ENCODE peak calls at places on chromosome 19, in seven cellular contexts. One of them, this sample, is unnamed.

GRCh38 chr19:8208710-8209110 is 460 bp upstream of the CERS4 start:
- DNase-seq in pancreas: no peak
- DNase-seq in transverse colon: no peak
- DNase-seq in endodermal cell: no peak
- DNase-seq in kidney epithelial cell: no peak
- DNase-seq in body of pancreas: no peak
- DNase-seq in iPS DF 6.9: no peak
- DNase-seq in this sample: no peak

GRCh38 chr19:48321372-48321621 is 4.1 kb upstream of the EMP3 start:
- DNase-seq in kidney epithelial cell: peak; percentile 65
- DNase-seq in body of pancreas: peak; percentile 98
- DNase-seq in iPS DF 6.9: no peak
- DNase-seq in transverse colon: peak; percentile 100
- DNase-seq in pancreas: peak; percentile 99
- DNase-seq in endodermal cell: peak; percentile 100
- DNase-seq in this sample: peak; percentile 99

GRCh38 chr19:1354496-1355257 is 29.0 kb upstream of the NDUFS7 start:
- DNase-seq in transverse colon: peak; percentile 93
- DNase-seq in body of pancreas: peak; percentile 93
- DNase-seq in iPS DF 6.9: peak; percentile 81
- DNase-seq in endodermal cell: peak; percentile 96
- DNase-seq in pancreas: peak; percentile 96
- DNase-seq in kidney epithelial cell: no peak
- DNase-seq in this sample: peak; percentile 99

GRCh38 chr19:11349171-11349570 is 2.9 kb downstream of the CCDC159 start:
- DNase-seq in kidney epithelial cell: no peak
- DNase-seq in endodermal cell: no peak
- DNase-seq in body of pancreas: no peak
- DNase-seq in pancreas: no peak
- DNase-seq in transverse colon: no peak
- DNase-seq in iPS DF 6.9: no peak
- DNase-seq in this sample: no peak

GRCh38 chr19:20503536-20503935 is 62.0 kb downstream of the ZNF737 start:
- DNase-seq in iPS DF 6.9: no peak
- DNase-seq in pancreas: no peak
- DNase-seq in kidney epithelial cell: no peak
- DNase-seq in body of pancreas: peak; percentile 21
- DNase-seq in endodermal cell: no peak
- DNase-seq in transverse colon: no peak
- DNase-seq in this sample: no peak

GRCh38 chr19:44649578-44650145 is 6.0 kb downstream of the PVR start:
- DNase-seq in transverse colon: no peak
- DNase-seq in endodermal cell: no peak
- DNase-seq in kidney epithelial cell: no peak
- DNase-seq in body of pancreas: peak; percentile 37
- DNase-seq in iPS DF 6.9: no peak
- DNase-seq in pancreas: peak; percentile 46
- DNase-seq in this sample: no peak

GRCh38 chr19:51461723-51462161 is 3.5 kb upstream of the SIGLEC8 start:
- DNase-seq in pancreas: no peak
- DNase-seq in body of pancreas: no peak
- DNase-seq in iPS DF 6.9: no peak
- DNase-seq in kidney epithelial cell: no peak
- DNase-seq in endodermal cell: no peak
- DNase-seq in transverse colon: peak; percentile 16
- DNase-seq in this sample: no peak

GRCh38 chr19:11814707-11815050 is 606 bp downstream of the ZNF440 start:
- DNase-seq in endodermal cell: no peak
- DNase-seq in body of pancreas: no peak
- DNase-seq in kidney epithelial cell: no peak
- DNase-seq in transverse colon: peak; percentile 24
- DNase-seq in pancreas: no peak
- DNase-seq in iPS DF 6.9: no peak
- DNase-seq in this sample: no peak

GRCh38 chr19:32824906-32825608 is 44.5 kb downstream of the SLC7A9 start:
- DNase-seq in endodermal cell: no peak
- DNase-seq in transverse colon: no peak
- DNase-seq in kidney epithelial cell: no peak
- DNase-seq in body of pancreas: no peak
- DNase-seq in pancreas: no peak
- DNase-seq in iPS DF 6.9: no peak
- DNase-seq in this sample: no peak

GRCh38 chr19:44597131-44597491 is 16.3 kb upstream of the IGSF23 start:
- DNase-seq in pancreas: no peak
- DNase-seq in transverse colon: no peak
- DNase-seq in kidney epithelial cell: no peak
- DNase-seq in endodermal cell: no peak
- DNase-seq in iPS DF 6.9: no peak
- DNase-seq in body of pancreas: no peak
- DNase-seq in this sample: no peak

GRCh38 chr19:51702754-51703654 is 9.9 kb downstream of the SPACA6 start:
- DNase-seq in pancreas: no peak
- DNase-seq in body of pancreas: peak; percentile 70
- DNase-seq in iPS DF 6.9: peak; percentile 48
- DNase-seq in transverse colon: peak; percentile 70
- DNase-seq in kidney epithelial cell: no peak
- DNase-seq in endodermal cell: peak; percentile 92
- DNase-seq in this sample: peak; percentile 89

GRCh38 chr19:32294871-32295438 is 50.5 kb upstream of the ZNF507 start:
- DNase-seq in body of pancreas: no peak
- DNase-seq in kidney epithelial cell: no peak
- DNase-seq in endodermal cell: no peak
- DNase-seq in iPS DF 6.9: no peak
- DNase-seq in pancreas: no peak
- DNase-seq in transverse colon: no peak
- DNase-seq in this sample: no peak

GRCh38 chr19:21202865-21203494 is 61.1 kb downstream of the ZNF431 start:
- DNase-seq in body of pancreas: peak; percentile 20
- DNase-seq in transverse colon: no peak
- DNase-seq in pancreas: no peak
- DNase-seq in kidney epithelial cell: no peak
- DNase-seq in endodermal cell: peak; percentile 75
- DNase-seq in iPS DF 6.9: peak; percentile 74
- DNase-seq in this sample: peak; percentile 54

GRCh38 chr19:12166596-12166995 is 3.7 kb downstream of the ZNF136 start:
- DNase-seq in kidney epithelial cell: no peak
- DNase-seq in transverse colon: no peak
- DNase-seq in endodermal cell: no peak
- DNase-seq in iPS DF 6.9: no peak
- DNase-seq in body of pancreas: no peak
- DNase-seq in pancreas: no peak
- DNase-seq in this sample: no peak

GRCh38 chr19:39539165-39539518 is 819 bp downstream of the EID2 start:
- DNase-seq in iPS DF 6.9: no peak
- DNase-seq in pancreas: no peak
- DNase-seq in kidney epithelial cell: no peak
- DNase-seq in endodermal cell: no peak
- DNase-seq in body of pancreas: no peak
- DNase-seq in transverse colon: no peak
- DNase-seq in this sample: peak; percentile 60

GRCh38 chr19:54448037-54448773 is 794 bp upstream of the LENG8 start:
- DNase-seq in pancreas: peak; percentile 84
- DNase-seq in kidney epithelial cell: no peak
- DNase-seq in body of pancreas: peak; percentile 70
- DNase-seq in iPS DF 6.9: no peak
- DNase-seq in transverse colon: peak; percentile 63
- DNase-seq in endodermal cell: peak; percentile 79
- DNase-seq in this sample: peak; percentile 87

GRCh38 chr19:53507523-53508442 is 30.2 kb upstream of the ZNF331 start:
- DNase-seq in kidney epithelial cell: no peak
- DNase-seq in iPS DF 6.9: no peak
- DNase-seq in body of pancreas: no peak
- DNase-seq in transverse colon: no peak
- DNase-seq in endodermal cell: no peak
- DNase-seq in pancreas: no peak
- DNase-seq in this sample: no peak

GRCh38 chr19:887072-887471 is 5.9 kb downstream of the MED16 start:
- DNase-seq in transverse colon: no peak
- DNase-seq in iPS DF 6.9: no peak
- DNase-seq in body of pancreas: peak; percentile 48
- DNase-seq in endodermal cell: peak; percentile 46
- DNase-seq in kidney epithelial cell: no peak
- DNase-seq in pancreas: no peak
- DNase-seq in this sample: no peak

GRCh38 chr19:29442910-29443309 is 82.9 kb upstream of the VSTM2B start:
- DNase-seq in transverse colon: no peak
- DNase-seq in pancreas: no peak
- DNase-seq in iPS DF 6.9: no peak
- DNase-seq in body of pancreas: no peak
- DNase-seq in endodermal cell: no peak
- DNase-seq in kidney epithelial cell: no peak
- DNase-seq in this sample: no peak

GRCh38 chr19:21328402-21328801 is 808 bp downstream of the ZNF708 start:
- DNase-seq in iPS DF 6.9: no peak
- DNase-seq in transverse colon: no peak
- DNase-seq in kidney epithelial cell: no peak
- DNase-seq in body of pancreas: no peak
- DNase-seq in pancreas: no peak
- DNase-seq in endodermal cell: peak; percentile 56
- DNase-seq in this sample: peak; percentile 44

GRCh38 chr19:16365300-16365996 is 40.8 kb downstream of the KLF2 start:
- DNase-seq in pancreas: peak; percentile 51
- DNase-seq in body of pancreas: no peak
- DNase-seq in endodermal cell: no peak
- DNase-seq in kidney epithelial cell: no peak
- DNase-seq in iPS DF 6.9: no peak
- DNase-seq in transverse colon: no peak
- DNase-seq in this sample: no peak

GRCh38 chr19:16366056-16366432 is 41.4 kb downstream of the KLF2 start:
- DNase-seq in transverse colon: no peak
- DNase-seq in pancreas: peak; percentile 8
- DNase-seq in body of pancreas: no peak
- DNase-seq in kidney epithelial cell: no peak
- DNase-seq in iPS DF 6.9: no peak
- DNase-seq in endodermal cell: no peak
- DNase-seq in this sample: no peak

GRCh38 chr19:16368385-16369305 is 44.0 kb downstream of the KLF2 start:
- DNase-seq in transverse colon: no peak
- DNase-seq in kidney epithelial cell: no peak
- DNase-seq in endodermal cell: no peak
- DNase-seq in iPS DF 6.9: no peak
- DNase-seq in body of pancreas: no peak
- DNase-seq in pancreas: no peak
- DNase-seq in this sample: no peak

GRCh38 chr19:16366433-16367268 is 42.0 kb downstream of the KLF2 start:
- DNase-seq in iPS DF 6.9: no peak
- DNase-seq in transverse colon: no peak
- DNase-seq in endodermal cell: no peak
- DNase-seq in body of pancreas: no peak
- DNase-seq in kidney epithelial cell: no peak
- DNase-seq in pancreas: peak; percentile 12
- DNase-seq in this sample: no peak

GRCh38 chr19:16367269-16367683 is 42.6 kb downstream of the KLF2 start:
- DNase-seq in body of pancreas: no peak
- DNase-seq in endodermal cell: no peak
- DNase-seq in kidney epithelial cell: no peak
- DNase-seq in pancreas: peak; percentile 10
- DNase-seq in iPS DF 6.9: no peak
- DNase-seq in transverse colon: no peak
- DNase-seq in this sample: no peak
- H3K4me3 ChIP-seq in body of pancreas: no peak overlapping the region
- H3K4me3 ChIP-seq in endodermal cell: no peak overlapping the region
- H3K4me3 ChIP-seq in kidney epithelial cell: no peak overlapping the region
- H3K4me3 ChIP-seq in pancreas: no peak overlapping the region
- H3K4me3 ChIP-seq in iPS DF 6.9: no peak overlapping the region
- H3K4me3 ChIP-seq in transverse colon: no peak overlapping the region
- H3K4me3 ChIP-seq in this sample: no peak overlapping the region

GRCh38 chr19:4740092-4740491 is 16.4 kb upstream of the DPP9 start:
- DNase-seq in body of pancreas: no peak
- DNase-seq in transverse colon: no peak
- DNase-seq in pancreas: no peak
- DNase-seq in kidney epithelial cell: no peak
- DNase-seq in endodermal cell: no peak
- DNase-seq in iPS DF 6.9: no peak
- DNase-seq in this sample: no peak
- H3K36me3 ChIP-seq in body of pancreas: no peaks in the 10 kb centered on the region
- H3K36me3 ChIP-seq in transverse colon: no peaks in the 10 kb centered on the region
- H3K36me3 ChIP-seq in pancreas: no peaks in the 10 kb centered on the region
- H3K36me3 ChIP-seq in kidney epithelial cell: no peaks in the 10 kb centered on the region
- H3K36me3 ChIP-seq in endodermal cell: no peaks in the 10 kb centered on the region
- H3K36me3 ChIP-seq in iPS DF 6.9: no peaks in the 10 kb centered on the region
- H3K36me3 ChIP-seq in this sample: no peaks in the 10 kb centered on the region

DNA sequence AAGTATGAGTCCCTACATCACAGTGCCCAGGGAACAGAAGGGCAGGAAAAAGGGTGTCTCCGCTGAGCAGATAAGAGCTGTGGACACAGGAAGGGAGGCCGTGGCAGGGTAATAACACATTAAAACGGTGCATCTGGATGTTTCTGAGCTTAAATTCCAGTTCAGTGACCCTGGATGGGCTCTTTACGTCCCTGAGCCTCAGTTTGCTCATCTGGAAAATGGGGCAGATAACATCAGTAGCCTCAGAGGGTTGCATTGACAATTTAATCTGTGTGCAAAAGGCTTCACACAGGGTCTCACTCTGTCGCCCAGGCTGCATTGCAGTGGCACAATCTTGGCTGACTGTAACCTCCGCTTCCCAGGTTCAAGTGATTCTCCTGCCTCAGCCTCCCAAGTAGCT is 58.1 kb downstream of the CELF5 start:
- DNase-seq in body of pancreas: no peak
- DNase-seq in kidney epithelial cell: no peak
- DNase-seq in endodermal cell: no peak
- DNase-seq in pancreas: no peak
- DNase-seq in iPS DF 6.9: no peak
- DNase-seq in transverse colon: no peak
- DNase-seq in this sample: no peak
- H3K27me3 ChIP-seq in body of pancreas: no peaks in the 10 kb centered on the region
- H3K27me3 ChIP-seq in kidney epithelial cell: peaks cover 45% of the 10 kb centered on the region
- H3K27me3 ChIP-seq in endodermal cell: no peaks in the 10 kb centered on the region
- H3K27me3 ChIP-seq in pancreas: no peaks in the 10 kb centered on the region
- H3K27me3 ChIP-seq in iPS DF 6.9: no peaks in the 10 kb centered on the region
- H3K27me3 ChIP-seq in transverse colon: peaks cover 56% of the 10 kb centered on the region
- H3K27me3 ChIP-seq in this sample: peaks cover 11% of the 10 kb centered on the region

DNA sequence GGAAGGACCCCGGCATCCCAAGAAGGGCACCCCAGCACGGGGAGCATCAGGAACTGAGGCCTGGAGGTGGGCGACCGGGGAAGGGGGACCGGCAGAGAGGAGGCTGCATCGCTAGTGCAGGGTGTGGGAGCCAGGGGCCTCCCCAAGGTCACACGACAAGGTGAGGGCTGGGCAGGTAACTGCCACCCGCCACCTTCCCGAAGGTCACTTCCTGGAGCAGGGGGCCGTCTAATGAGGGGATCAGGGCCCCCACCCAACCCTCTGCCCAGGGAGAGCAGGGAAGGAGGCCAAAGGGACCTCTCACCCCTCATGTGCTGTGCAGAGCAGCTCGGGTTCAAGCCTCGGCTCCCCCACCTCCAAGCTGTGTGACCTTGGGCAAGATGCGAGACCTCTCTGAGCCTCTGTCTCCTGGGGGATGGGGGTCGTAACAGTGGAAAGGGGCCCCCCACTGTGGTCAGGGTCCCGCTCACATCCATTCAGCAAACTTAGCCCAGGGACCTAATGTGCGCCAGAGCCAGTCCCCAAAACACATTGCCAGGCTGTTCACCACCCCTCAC is 6.0 kb downstream of the ZBTB7A start:
- DNase-seq in transverse colon: peak; percentile 59
- DNase-seq in body of pancreas: peak; percentile 43
- DNase-seq in endodermal cell: peak; percentile 40
- DNase-seq in iPS DF 6.9: no peak
- DNase-seq in pancreas: peak; percentile 82
- DNase-seq in kidney epithelial cell: no peak
- DNase-seq in this sample: peak; percentile 59
- H3K4me3 ChIP-seq in transverse colon: peak overlapping the region; percentile 38
- H3K4me3 ChIP-seq in body of pancreas: no peak overlapping the region
- H3K4me3 ChIP-seq in endodermal cell: no peak overlapping the region
- H3K4me3 ChIP-seq in iPS DF 6.9: no peak overlapping the region
- H3K4me3 ChIP-seq in pancreas: peak overlapping the region; percentile 44
- H3K4me3 ChIP-seq in kidney epithelial cell: no peak overlapping the region
- H3K4me3 ChIP-seq in this sample: no peak overlapping the region